ENCODE peak calls at places on chromosomes 3 and 15, in ten cellular contexts. One of them, this sample, is unnamed.

GRCh38 chr3:152058906-152059305 is 185.5 kb downstream of the SUCNR1 start:
- DNase-seq in fibroblast of lung: peak; percentile 7
- DNase-seq in adrenal gland: no peak
- DNase-seq in thoracic aorta: no peak
- DNase-seq in endodermal cell: no peak
- DNase-seq in CD8-positive, alpha-beta T cell: no peak
- DNase-seq in CD4-positive, CD25-positive, alpha-beta regulatory T cell: no peak
- DNase-seq in PC-3: no peak
- DNase-seq in ascending aorta: no peak
- DNase-seq in effector memory CD4-positive, alpha-beta T cell: no peak
- DNase-seq in this sample: no peak

GRCh38 chr15:99967841-99968371 is 234.7 kb upstream of the LYSMD4 start:
- DNase-seq in fibroblast of lung: no peak
- DNase-seq in adrenal gland: peak; percentile 92
- DNase-seq in thoracic aorta: no peak
- DNase-seq in endodermal cell: peak; percentile 24
- DNase-seq in CD8-positive, alpha-beta T cell: no peak
- DNase-seq in CD4-positive, CD25-positive, alpha-beta regulatory T cell: no peak
- DNase-seq in PC-3: peak; percentile 79
- DNase-seq in ascending aorta: no peak
- DNase-seq in effector memory CD4-positive, alpha-beta T cell: no peak
- DNase-seq in this sample: no peak

GRCh38 chr3:125480656-125481374 is 39.2 kb downstream of the SNX4 start:
- DNase-seq in fibroblast of lung: peak; percentile 74
- DNase-seq in adrenal gland: no peak
- DNase-seq in thoracic aorta: no peak
- DNase-seq in endodermal cell: no peak
- DNase-seq in CD8-positive, alpha-beta T cell: no peak
- DNase-seq in CD4-positive, CD25-positive, alpha-beta regulatory T cell: no peak
- DNase-seq in PC-3: no peak
- DNase-seq in ascending aorta: no peak
- DNase-seq in effector memory CD4-positive, alpha-beta T cell: no peak
- DNase-seq in this sample: peak; percentile 44

GRCh38 chr3:3334456-3334855 is 155.0 kb upstream of the CRBN start:
- DNase-seq in fibroblast of lung: no peak
- DNase-seq in adrenal gland: no peak
- DNase-seq in thoracic aorta: no peak
- DNase-seq in endodermal cell: no peak
- DNase-seq in CD8-positive, alpha-beta T cell: no peak
- DNase-seq in CD4-positive, CD25-positive, alpha-beta regulatory T cell: no peak
- DNase-seq in PC-3: no peak
- DNase-seq in ascending aorta: no peak
- DNase-seq in effector memory CD4-positive, alpha-beta T cell: no peak
- DNase-seq in this sample: no peak

GRCh38 chr15:74383695-74384565 is 16.5 kb upstream of the CYP11A1 start:
- DNase-seq in fibroblast of lung: no peak
- DNase-seq in adrenal gland: no peak
- DNase-seq in thoracic aorta: no peak
- DNase-seq in endodermal cell: no peak
- DNase-seq in CD8-positive, alpha-beta T cell: peak; percentile 67
- DNase-seq in CD4-positive, CD25-positive, alpha-beta regulatory T cell: peak; percentile 19
- DNase-seq in PC-3: peak; percentile 95
- DNase-seq in ascending aorta: no peak
- DNase-seq in effector memory CD4-positive, alpha-beta T cell: peak; percentile 17
- DNase-seq in this sample: no peak

GRCh38 chr3:124486324-124486723 is 243.9 kb upstream of the UMPS start:
- DNase-seq in fibroblast of lung: peak; percentile 4
- DNase-seq in adrenal gland: no peak
- DNase-seq in thoracic aorta: no peak
- DNase-seq in endodermal cell: no peak
- DNase-seq in CD8-positive, alpha-beta T cell: no peak
- DNase-seq in CD4-positive, CD25-positive, alpha-beta regulatory T cell: no peak
- DNase-seq in PC-3: peak; percentile 17
- DNase-seq in ascending aorta: no peak
- DNase-seq in effector memory CD4-positive, alpha-beta T cell: no peak
- DNase-seq in this sample: no peak

GRCh38 chr3:32436816-32437189 is 45.1 kb downstream of the CMTM7 start:
- DNase-seq in fibroblast of lung: no peak
- DNase-seq in adrenal gland: no peak
- DNase-seq in thoracic aorta: no peak
- DNase-seq in endodermal cell: no peak
- DNase-seq in CD8-positive, alpha-beta T cell: no peak
- DNase-seq in CD4-positive, CD25-positive, alpha-beta regulatory T cell: no peak
- DNase-seq in PC-3: no peak
- DNase-seq in ascending aorta: no peak
- DNase-seq in effector memory CD4-positive, alpha-beta T cell: no peak
- DNase-seq in this sample: no peak

GRCh38 chr3:15051531-15051930 is 13.6 kb downstream of the MRPS25 start:
- DNase-seq in fibroblast of lung: peak; percentile 17
- DNase-seq in adrenal gland: peak; percentile 41
- DNase-seq in thoracic aorta: no peak
- DNase-seq in endodermal cell: peak; percentile 93
- DNase-seq in CD8-positive, alpha-beta T cell: peak; percentile 43
- DNase-seq in CD4-positive, CD25-positive, alpha-beta regulatory T cell: no peak
- DNase-seq in PC-3: peak; percentile 62
- DNase-seq in ascending aorta: no peak
- DNase-seq in effector memory CD4-positive, alpha-beta T cell: no peak
- DNase-seq in this sample: no peak

GRCh38 chr3:159825216-159825854 is 163.3 kb upstream of the IL12A start:
- DNase-seq in fibroblast of lung: no peak
- DNase-seq in adrenal gland: no peak
- DNase-seq in thoracic aorta: no peak
- DNase-seq in endodermal cell: peak; percentile 51
- DNase-seq in CD8-positive, alpha-beta T cell: no peak
- DNase-seq in CD4-positive, CD25-positive, alpha-beta regulatory T cell: no peak
- DNase-seq in PC-3: peak; percentile 35
- DNase-seq in ascending aorta: no peak
- DNase-seq in effector memory CD4-positive, alpha-beta T cell: no peak
- DNase-seq in this sample: no peak

GRCh38 chr3:183430325-183430957 is 2.0 kb upstream of the MCF2L2 start:
- DNase-seq in fibroblast of lung: no peak
- DNase-seq in adrenal gland: no peak
- DNase-seq in thoracic aorta: no peak
- DNase-seq in endodermal cell: no peak
- DNase-seq in CD8-positive, alpha-beta T cell: no peak
- DNase-seq in CD4-positive, CD25-positive, alpha-beta regulatory T cell: no peak
- DNase-seq in PC-3: no peak
- DNase-seq in ascending aorta: no peak
- DNase-seq in effector memory CD4-positive, alpha-beta T cell: no peak
- DNase-seq in this sample: no peak

GRCh38 chr15:100769975-100770340 is 109.7 kb upstream of the ALDH1A3 start:
- DNase-seq in fibroblast of lung: no peak
- DNase-seq in adrenal gland: no peak
- DNase-seq in thoracic aorta: no peak
- DNase-seq in endodermal cell: peak; percentile 38
- DNase-seq in CD8-positive, alpha-beta T cell: no peak
- DNase-seq in CD4-positive, CD25-positive, alpha-beta regulatory T cell: no peak
- DNase-seq in PC-3: no peak
- DNase-seq in ascending aorta: no peak
- DNase-seq in effector memory CD4-positive, alpha-beta T cell: no peak
- DNase-seq in this sample: no peak

GRCh38 chr15:101124731-101125558 is 126.9 kb downstream of the CHSY1 start:
- DNase-seq in fibroblast of lung: peak; percentile 83
- DNase-seq in adrenal gland: no peak
- DNase-seq in thoracic aorta: no peak
- DNase-seq in endodermal cell: no peak
- DNase-seq in CD8-positive, alpha-beta T cell: no peak
- DNase-seq in CD4-positive, CD25-positive, alpha-beta regulatory T cell: no peak
- DNase-seq in PC-3: peak; percentile 80
- DNase-seq in ascending aorta: no peak
- DNase-seq in effector memory CD4-positive, alpha-beta T cell: no peak
- DNase-seq in this sample: peak; percentile 39

GRCh38 chr15:66070220-66070934 is 183.2 kb downstream of the MEGF11 start:
- DNase-seq in fibroblast of lung: no peak
- DNase-seq in adrenal gland: no peak
- DNase-seq in thoracic aorta: no peak
- DNase-seq in endodermal cell: no peak
- DNase-seq in CD8-positive, alpha-beta T cell: no peak
- DNase-seq in CD4-positive, CD25-positive, alpha-beta regulatory T cell: no peak
- DNase-seq in PC-3: no peak
- DNase-seq in ascending aorta: no peak
- DNase-seq in effector memory CD4-positive, alpha-beta T cell: no peak
- DNase-seq in this sample: no peak

GRCh38 chr15:66071160-66071559 is 182.4 kb downstream of the MEGF11 start:
- DNase-seq in fibroblast of lung: no peak
- DNase-seq in adrenal gland: no peak
- DNase-seq in thoracic aorta: no peak
- DNase-seq in endodermal cell: peak; percentile 33
- DNase-seq in CD8-positive, alpha-beta T cell: no peak
- DNase-seq in CD4-positive, CD25-positive, alpha-beta regulatory T cell: no peak
- DNase-seq in PC-3: no peak
- DNase-seq in ascending aorta: no peak
- DNase-seq in effector memory CD4-positive, alpha-beta T cell: no peak
- DNase-seq in this sample: no peak

GRCh38 chr15:66071621-66072295 is 181.8 kb downstream of the MEGF11 start:
- DNase-seq in fibroblast of lung: no peak
- DNase-seq in adrenal gland: no peak
- DNase-seq in thoracic aorta: no peak
- DNase-seq in endodermal cell: peak; percentile 56
- DNase-seq in CD8-positive, alpha-beta T cell: no peak
- DNase-seq in CD4-positive, CD25-positive, alpha-beta regulatory T cell: no peak
- DNase-seq in PC-3: no peak
- DNase-seq in ascending aorta: no peak
- DNase-seq in effector memory CD4-positive, alpha-beta T cell: no peak
- DNase-seq in this sample: no peak

GRCh38 chr15:66069751-66070150 is 183.8 kb downstream of the MEGF11 start:
- DNase-seq in fibroblast of lung: no peak
- DNase-seq in adrenal gland: no peak
- DNase-seq in thoracic aorta: no peak
- DNase-seq in endodermal cell: peak; percentile 40
- DNase-seq in CD8-positive, alpha-beta T cell: no peak
- DNase-seq in CD4-positive, CD25-positive, alpha-beta regulatory T cell: no peak
- DNase-seq in PC-3: no peak
- DNase-seq in ascending aorta: no peak
- DNase-seq in effector memory CD4-positive, alpha-beta T cell: no peak
- DNase-seq in this sample: no peak

DNA sequence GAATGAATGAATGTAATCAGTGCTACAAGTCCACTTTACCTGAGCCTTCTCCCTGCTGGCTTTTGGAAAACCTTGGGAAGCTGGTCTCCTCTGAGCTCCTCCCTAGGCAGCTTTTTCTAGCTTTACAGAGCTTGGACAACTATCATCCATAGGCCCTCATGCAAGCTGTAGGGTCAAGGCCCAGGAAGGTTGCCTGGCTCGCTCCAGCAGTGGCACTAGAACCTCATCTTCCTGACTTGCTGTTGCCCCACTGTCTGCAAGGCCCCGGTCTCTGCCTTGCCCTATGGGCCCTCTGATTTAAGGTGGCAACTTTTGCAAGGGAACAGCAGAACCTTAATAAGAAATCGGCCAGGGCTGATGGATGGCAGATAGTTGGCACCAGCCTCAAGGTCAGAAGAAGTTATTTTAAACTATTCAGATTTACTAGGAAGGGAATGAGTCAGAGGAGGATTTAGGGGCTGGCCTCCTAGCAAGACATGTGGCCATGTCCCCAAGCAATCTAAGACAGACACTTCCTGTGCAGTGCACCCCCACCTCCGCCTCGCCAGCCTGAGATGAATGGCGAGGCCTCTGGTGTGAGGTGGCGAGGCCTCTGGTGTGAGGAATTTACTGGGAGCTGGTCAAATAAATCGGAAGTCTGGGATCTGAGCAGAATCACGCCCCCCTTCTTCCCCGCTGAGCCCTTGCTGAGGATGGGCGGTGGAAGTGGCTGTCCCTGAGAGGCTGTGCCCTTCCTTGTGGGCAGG is 180.8 kb downstream of the MEGF11 start:
- DNase-seq in fibroblast of lung: no peak
- DNase-seq in adrenal gland: peak; percentile 84
- DNase-seq in thoracic aorta: no peak
- DNase-seq in endodermal cell: peak; percentile 67
- DNase-seq in CD8-positive, alpha-beta T cell: no peak
- DNase-seq in CD4-positive, CD25-positive, alpha-beta regulatory T cell: no peak
- DNase-seq in PC-3: no peak
- DNase-seq in ascending aorta: no peak
- DNase-seq in effector memory CD4-positive, alpha-beta T cell: no peak
- DNase-seq in this sample: no peak
- H3K27me3 ChIP-seq in fibroblast of lung: peaks cover 5% of the 10 kb centered on the region
- H3K27me3 ChIP-seq in adrenal gland: no peaks in the 10 kb centered on the region
- H3K27me3 ChIP-seq in thoracic aorta: no peaks in the 10 kb centered on the region
- H3K27me3 ChIP-seq in endodermal cell: no peaks in the 10 kb centered on the region
- H3K27me3 ChIP-seq in CD8-positive, alpha-beta T cell: no peaks in the 10 kb centered on the region
- H3K27me3 ChIP-seq in CD4-positive, CD25-positive, alpha-beta regulatory T cell: peaks cover 5% of the 10 kb centered on the region
- H3K27me3 ChIP-seq in PC-3: no peaks in the 10 kb centered on the region
- H3K27me3 ChIP-seq in ascending aorta: no peaks in the 10 kb centered on the region
- H3K27me3 ChIP-seq in effector memory CD4-positive, alpha-beta T cell: peaks cover 6% of the 10 kb centered on the region
- H3K27me3 ChIP-seq in this sample: peaks cover 5% of the 10 kb centered on the region

GRCh38 chr15:67829647-67830504 is 4.6 kb downstream of the SKOR1 start:
- DNase-seq in fibroblast of lung: no peak
- DNase-seq in adrenal gland: no peak
- DNase-seq in thoracic aorta: no peak
- DNase-seq in endodermal cell: peak; percentile 64
- DNase-seq in CD8-positive, alpha-beta T cell: no peak
- DNase-seq in CD4-positive, CD25-positive, alpha-beta regulatory T cell: no peak
- DNase-seq in PC-3: no peak
- DNase-seq in ascending aorta: no peak
- DNase-seq in effector memory CD4-positive, alpha-beta T cell: no peak
- DNase-seq in this sample: no peak
- H3K27me3 ChIP-seq in fibroblast of lung: peaks cover 87% of the 10 kb centered on the region
- H3K27me3 ChIP-seq in adrenal gland: peaks cover 96% of the 10 kb centered on the region
- H3K27me3 ChIP-seq in thoracic aorta: peaks cover 50% of the 10 kb centered on the region
- H3K27me3 ChIP-seq in endodermal cell: peaks cover 100% of the 10 kb centered on the region
- H3K27me3 ChIP-seq in CD8-positive, alpha-beta T cell: peaks cover 51% of the 10 kb centered on the region
- H3K27me3 ChIP-seq in CD4-positive, CD25-positive, alpha-beta regulatory T cell: peaks cover 32% of the 10 kb centered on the region
- H3K27me3 ChIP-seq in PC-3: peaks cover 9% of the 10 kb centered on the region
- H3K27me3 ChIP-seq in ascending aorta: peaks cover 60% of the 10 kb centered on the region
- H3K27me3 ChIP-seq in effector memory CD4-positive, alpha-beta T cell: peaks cover 91% of the 10 kb centered on the region
- H3K27me3 ChIP-seq in this sample: peaks cover 73% of the 10 kb centered on the region

GRCh38 chr3:141499965-141500364 is 13.1 kb downstream of the RASA2 start:
- DNase-seq in fibroblast of lung: no peak
- DNase-seq in adrenal gland: no peak
- DNase-seq in thoracic aorta: no peak
- DNase-seq in endodermal cell: no peak
- DNase-seq in CD8-positive, alpha-beta T cell: no peak
- DNase-seq in CD4-positive, CD25-positive, alpha-beta regulatory T cell: no peak
- DNase-seq in PC-3: no peak
- DNase-seq in ascending aorta: no peak
- DNase-seq in effector memory CD4-positive, alpha-beta T cell: no peak
- DNase-seq in this sample: no peak
- H3K27me3 ChIP-seq in fibroblast of lung: no peaks in the 10 kb centered on the region
- H3K27me3 ChIP-seq in adrenal gland: no peaks in the 10 kb centered on the region
- H3K27me3 ChIP-seq in thoracic aorta: no peaks in the 10 kb centered on the region
- H3K27me3 ChIP-seq in endodermal cell: no peaks in the 10 kb centered on the region
- H3K27me3 ChIP-seq in CD8-positive, alpha-beta T cell: no peaks in the 10 kb centered on the region
- H3K27me3 ChIP-seq in CD4-positive, CD25-positive, alpha-beta regulatory T cell: no peaks in the 10 kb centered on the region
- H3K27me3 ChIP-seq in PC-3: no peaks in the 10 kb centered on the region
- H3K27me3 ChIP-seq in ascending aorta: no peaks in the 10 kb centered on the region
- H3K27me3 ChIP-seq in effector memory CD4-positive, alpha-beta T cell: no peaks in the 10 kb centered on the region
- H3K27me3 ChIP-seq in this sample: no peaks in the 10 kb centered on the region

DNA sequence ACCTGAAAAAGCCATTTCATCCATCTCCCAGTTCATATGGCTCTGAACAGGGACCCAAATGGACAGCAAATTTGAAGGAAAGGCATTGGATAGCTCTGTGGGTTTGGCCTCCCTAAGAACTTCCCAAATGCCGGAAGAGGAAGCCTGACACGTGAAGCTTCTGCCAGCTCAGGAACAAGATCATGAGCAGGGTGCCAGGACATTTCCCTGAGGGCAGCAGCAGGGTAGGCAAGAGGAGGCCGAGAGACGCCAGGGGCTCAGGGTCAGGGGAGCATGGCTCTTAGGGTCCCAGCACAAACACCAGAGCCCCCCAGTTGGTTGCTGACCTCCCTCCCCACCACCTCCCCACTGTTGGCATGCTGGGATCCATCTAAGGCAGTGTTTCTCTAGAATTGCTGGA is 187.5 kb downstream of the MEGF11 start:
- DNase-seq in fibroblast of lung: no peak
- DNase-seq in adrenal gland: no peak
- DNase-seq in thoracic aorta: no peak
- DNase-seq in endodermal cell: peak; percentile 25
- DNase-seq in CD8-positive, alpha-beta T cell: no peak
- DNase-seq in CD4-positive, CD25-positive, alpha-beta regulatory T cell: no peak
- DNase-seq in PC-3: no peak
- DNase-seq in ascending aorta: no peak
- DNase-seq in effector memory CD4-positive, alpha-beta T cell: no peak
- DNase-seq in this sample: no peak
- H3K27me3 ChIP-seq in fibroblast of lung: no peaks in the 10 kb centered on the region
- H3K27me3 ChIP-seq in adrenal gland: no peaks in the 10 kb centered on the region
- H3K27me3 ChIP-seq in thoracic aorta: no peaks in the 10 kb centered on the region
- H3K27me3 ChIP-seq in endodermal cell: no peaks in the 10 kb centered on the region
- H3K27me3 ChIP-seq in CD8-positive, alpha-beta T cell: no peaks in the 10 kb centered on the region
- H3K27me3 ChIP-seq in CD4-positive, CD25-positive, alpha-beta regulatory T cell: no peaks in the 10 kb centered on the region
- H3K27me3 ChIP-seq in PC-3: no peaks in the 10 kb centered on the region
- H3K27me3 ChIP-seq in ascending aorta: no peaks in the 10 kb centered on the region
- H3K27me3 ChIP-seq in effector memory CD4-positive, alpha-beta T cell: no peaks in the 10 kb centered on the region
- H3K27me3 ChIP-seq in this sample: peaks cover 4% of the 10 kb centered on the region